ENCODE peak calls at places on chromosomes 1 and 21, in five cellular contexts. O, H, R, E and P are unnamed samples.

GRCh38 chr1:103171041-103171590 is 62.8 kb upstream of the COL11A1 start:
- DNase-seq in O (no peak), H (no peak), R (no peak), E (no peak), P (no peak)

GRCh38 chr1:211735208-211736170 is 60.1 kb upstream of the NEK2 start:
- DNase-seq in O (peak), H (peak), R (peak), E (peak), P (no peak)

GRCh38 chr21:15065381-15066230 is 806 bp upstream of the NRIP1 start:
- DNase-seq in O (peak), H (peak), R (peak), E (peak), P (peak)

GRCh38 chr1:47661065-47661464 is 223.2 kb downstream of the FOXD2 start:
- DNase-seq in O (no peak), H (no peak), R (no peak), E (no peak), P (no peak)

GRCh38 chr1:232292246-232292645 is 337.7 kb downstream of the SIPA1L2 start:
- DNase-seq in O (no peak), H (no peak), R (no peak), E (no peak), P (no peak)

GRCh38 chr1:71809085-71809484 is 473.3 kb downstream of the NEGR1 start:
- DNase-seq in O (no peak), H (no peak), R (no peak), E (no peak), P (no peak)

GRCh38 chr1:91645031-91645430 is 144.4 kb downstream of the CDC7 start:
- DNase-seq in O (no peak), H (no peak), R (no peak), E (no peak), P (peak)

GRCh38 chr1:247558275-247558674 is 9.3 kb downstream of the GCSAML start:
- DNase-seq in O (no peak), H (no peak), R (no peak), E (no peak), P (no peak)

GRCh38 chr1:2445823-2446215 is 30.3 kb upstream of the PLCH2 start:
- DNase-seq in O (no peak), H (no peak), R (no peak), E (no peak), P (no peak)

GRCh38 chr1:108817016-108817415 is 39.9 kb downstream of the AKNAD1 start:
- DNase-seq in O (peak), H (no peak), R (peak), E (no peak), P (no peak)

GRCh38 chr1:234778215-234779159 is 168.5 kb upstream of the IRF2BP2 start:
- DNase-seq in O (peak), H (no peak), R (no peak), E (peak), P (peak)

GRCh38 chr21:29192999-29193563 is 62.6 kb downstream of the MAP3K7CL start:
- DNase-seq in O (no peak), H (no peak), R (no peak), E (no peak), P (no peak)

GRCh38 chr1:165843304-165843703 is 15.9 kb downstream of the UCK2 start:
- DNase-seq in O (peak), H (no peak), R (no peak), E (no peak), P (no peak)

GRCh38 chr1:114320586-114320985 is 166.9 kb upstream of the SYT6 start:
- DNase-seq in O (peak), H (peak), R (no peak), E (no peak), P (no peak)

GRCh38 chr1:246214708-246215504 is 292.2 kb downstream of the SMYD3 start:
- DNase-seq in O (peak), H (peak), R (peak), E (no peak), P (no peak)

GRCh38 chr1:203858975-203859374 is 2.4 kb upstream of the SNRPE start:
- DNase-seq in O (no peak), H (no peak), R (no peak), E (no peak), P (no peak)

GRCh38 chr1:109634292-109634691 is 14.7 kb downstream of the AMPD2 start:
- DNase-seq in O (no peak), H (no peak), R (no peak), E (no peak), P (no peak)

GRCh38 chr21:28104346-28104745 is 888.3 kb downstream of the LTN1 start:
- DNase-seq in O (no peak), H (no peak), R (no peak), E (no peak), P (no peak)